ENCODE peak calls at places on chromosomes 6 and 20, in six cellular contexts. U, C, J, I, A and S are unnamed samples.

GRCh38 chr6:42781546-42781810 is 374 bp upstream of the BICRAL start:
- DNase-seq in J (no peak), U (no peak), A (no peak), I (peak), C (no peak), S (no peak)

GRCh38 chr20:53079483-53079810 is 107.3 kb downstream of the TSHZ2 start:
- DNase-seq in J (no peak), C (no peak), A (no peak), I (no peak), U (no peak), S (no peak)

GRCh38 chr6:42969934-42970333 is 9.0 kb downstream of the PEX6 start:
- DNase-seq in I (no peak), J (no peak), C (no peak), A (no peak), U (no peak), S (no peak)

GRCh38 chr6:56222509-56222908 is 24.9 kb downstream of the COL21A1 start:
- DNase-seq in J (no peak), A (no peak), C (no peak), I (no peak), U (no peak), S (no peak)

GRCh38 chr6:132780770-132781371 is 17.6 kb downstream of the SLC18B1 start:
- DNase-seq in U (peak), J (peak), I (peak), A (no peak), C (no peak), S (no peak)

GRCh38 chr6:152309648-152310047 is 327.5 kb downstream of the SYNE1 start:
- DNase-seq in I (peak), C (no peak), J (no peak), U (no peak), A (no peak), S (no peak)

GRCh38 chr20:63829598-63829942 is 1.5 kb downstream of the ZBTB46 start:
- DNase-seq in A (no peak), I (no peak), C (no peak), J (no peak), U (no peak), S (no peak)

GRCh38 chr6:42407379-42407778 is 44.3 kb downstream of the TRERF1 start:
- DNase-seq in U (no peak), I (no peak), J (no peak), A (no peak), C (no peak), S (no peak)

GRCh38 chr6:68343901-68344300 is 291.2 kb upstream of the ADGRB3 start:
- DNase-seq in I (peak), U (peak), A (no peak), C (no peak), J (peak), S (peak)

GRCh38 chr6:26475823-26476729 is 18.3 kb downstream of the BTN2A1 start:
- DNase-seq in C (no peak), I (no peak), U (no peak), J (no peak), A (no peak), S (no peak)

GRCh38 chr20:63215101-63216040 is 560 bp downstream of the YTHDF1 start:
- DNase-seq in C (no peak), J (peak), A (no peak), U (peak), I (peak), S (peak)

GRCh38 chr20:15875446-15875845 is 697.8 kb downstream of the KIF16B start:
- DNase-seq in C (no peak), J (no peak), I (peak), A (peak), U (no peak), S (no peak)

GRCh38 chr6:157372501-157373280 is 8.3 kb upstream of the ZDHHC14 start:
- DNase-seq in I (no peak), U (no peak), C (no peak), J (no peak), A (no peak), S (no peak)

GRCh38 chr6:83114164-83114563 is 46.7 kb downstream of the DOP1A start:
- DNase-seq in J (no peak), C (no peak), U (no peak), A (no peak), I (no peak), S (no peak)

GRCh38 chr6:27297857-27298730 is 14.0 kb downstream of the POM121L2 start:
- DNase-seq in C (no peak), J (no peak), I (peak), A (no peak), U (peak), S (peak)

GRCh38 chr6:92479821-92480220 is 939.5 kb downstream of the EPHA7 start:
- DNase-seq in A (no peak), J (no peak), U (no peak), I (peak), C (no peak), S (no peak)

GRCh38 chr6:35483892-35484645 is 12.8 kb downstream of the TEAD3 start:
- DNase-seq in A (no peak), U (no peak), C (no peak), I (no peak), J (no peak), S (no peak)

GRCh38 chr6:152356659-152357058 is 280.5 kb downstream of the SYNE1 start:
- DNase-seq in I (peak), U (peak), A (no peak), C (no peak), J (peak), S (no peak)

GRCh38 chr20:54643761-54644160 is 168.4 kb downstream of the DOK5 start:
- DNase-seq in U (no peak), C (no peak), A (no peak), J (no peak), I (no peak), S (no peak)

GRCh38 chr20:8578191-8578690 is 446.2 kb downstream of the PLCB1 start:
- DNase-seq in I (peak), C (no peak), A (no peak), U (no peak), J (no peak), S (no peak)

GRCh38 chr20:49543071-49543857 is 24.7 kb downstream of the PTGIS start:
- DNase-seq in C (no peak), A (no peak), I (no peak), J (no peak), U (no peak), S (no peak)

GRCh38 chr6:1110935-1111334 is 201.0 kb upstream of the FOXQ1 start:
- DNase-seq in J (no peak), I (no peak), A (no peak), U (no peak), C (no peak), S (peak)

GRCh38 chr6:134532694-134533624 is 215.0 kb upstream of the SGK1 start:
- DNase-seq in A (no peak), I (no peak), J (no peak), U (no peak), C (no peak), S (no peak)

GRCh38 chr6:74942130-74942529 is 263.7 kb downstream of the COL12A1 start:
- DNase-seq in J (no peak), U (no peak), A (no peak), C (no peak), I (no peak), S (no peak)

GRCh38 chr20:10667560-10668167 is 6.1 kb downstream of the JAG1 start:
- DNase-seq in J (no peak), C (no peak), I (peak), U (no peak), A (no peak), S (no peak)

GRCh38 chr6:136769759-136770158 is 22.5 kb downstream of the MAP3K5 start:
- DNase-seq in A (no peak), C (no peak), J (no peak), U (no peak), I (no peak), S (no peak)

GRCh38 chr6:2749972-2750600 is 636 bp downstream of the MYLK4 start:
- DNase-seq in I (peak), A (peak), J (peak), U (peak), C (peak), S (peak)